ENCODE peak calls at places on chromosomes 1 and 21, in ten cellular contexts. D is aorta; K is left cardiac atrium; H is lung; M is fibroblast of lung; B is mucosa of descending colon; W is uterus; S is trophoblast cell; J is CD4-positive, alpha-beta T cell; V is skeletal muscle cell. Q is an unnamed sample.

GRCh38 chr1:168260393-168260792 is 20.3 kb upstream of the TBX19 start:
- DNase-seq in D (no peak), K (no peak), H (no peak), M (no peak), B (no peak), W (no peak), S (no peak), J (no peak), V (no peak), Q (no peak)

GRCh38 chr1:203289982-203290260 is 15.4 kb upstream of the BTG2 start:
- DNase-seq in D (no peak), K (no peak), H (no peak), M (no peak), B (no peak), W (no peak), S (no peak), J (no peak), V (no peak), Q (no peak)

GRCh38 chr1:115251340-115251748 is 86.7 kb downstream of the NGF start:
- DNase-seq in D (no peak), K (no peak), H (no peak), M (peak), B (no peak), W (no peak), S (no peak), J (no peak), V (no peak), Q (peak)

GRCh38 chr1:214552174-214552608 is 789 bp upstream of the PTPN14 start:
- DNase-seq in D (peak), K (peak), H (peak), M (peak), B (peak), W (peak), S (peak), J (no peak), V (no peak), Q (peak)

GRCh38 chr1:7591565-7591964 is 179.5 kb upstream of the VAMP3 start:
- DNase-seq in D (peak), K (no peak), H (no peak), M (no peak), B (peak), W (no peak), S (no peak), J (no peak), V (no peak), Q (no peak)

GRCh38 chr1:109615879-109616278 is 3.5 kb downstream of the GNAT2 start:
- DNase-seq in D (peak), K (peak), H (no peak), M (no peak), B (no peak), W (no peak), S (peak), J (no peak), V (no peak), Q (no peak)

GRCh38 chr1:160437432-160438319 is 37.3 kb downstream of the VANGL2 start:
- DNase-seq in D (no peak), K (no peak), H (no peak), M (no peak), B (no peak), W (no peak), S (no peak), J (no peak), V (no peak), Q (no peak)

GRCh38 chr1:88683516-88683847 is 591 bp upstream of the PKN2 start:
- DNase-seq in D (peak), K (peak), H (peak), M (peak), B (peak), W (peak), S (no peak), J (peak), V (no peak), Q (no peak)

GRCh38 chr1:165696625-165697100 is 1.7 kb downstream of the ALDH9A1 start:
- DNase-seq in D (no peak), K (no peak), H (peak), M (peak), B (no peak), W (peak), S (peak), J (no peak), V (peak), Q (peak)

GRCh38 chr1:64171797-64172281 is 31.6 kb upstream of the UBE2U start:
- DNase-seq in D (no peak), K (no peak), H (no peak), M (peak), B (no peak), W (no peak), S (peak), J (no peak), V (peak), Q (no peak)

GRCh38 chr1:154974808-154975408 is 427 bp downstream of the CKS1B start:
- DNase-seq in D (peak), K (peak), H (peak), M (peak), B (peak), W (peak), S (peak), J (no peak), V (peak), Q (peak)

GRCh38 chr1:220881918-220882891 is 3.0 kb downstream of the HLX start:
- DNase-seq in D (no peak), K (no peak), H (no peak), M (no peak), B (peak), W (peak), S (peak), J (no peak), V (peak), Q (peak)

GRCh38 chr1:2021550-2021949 is 2.4 kb downstream of the GABRD start:
- DNase-seq in D (no peak), K (no peak), H (no peak), M (no peak), B (no peak), W (no peak), S (no peak), J (no peak), V (no peak), Q (no peak)

GRCh38 chr1:92915547-92915946 is 45.7 kb downstream of the DIPK1A start:
- DNase-seq in D (no peak), K (no peak), H (no peak), M (no peak), B (no peak), W (no peak), S (no peak), J (no peak), V (no peak), Q (no peak)

GRCh38 chr1:184019506-184019905 is 18.0 kb downstream of the COLGALT2 start:
- DNase-seq in D (no peak), K (no peak), H (no peak), M (no peak), B (no peak), W (no peak), S (no peak), J (no peak), V (no peak), Q (no peak)

GRCh38 chr1:236287757-236288619 is 6.2 kb upstream of the ERO1B start:
- DNase-seq in D (no peak), K (no peak), H (no peak), M (no peak), B (no peak), W (peak), S (peak), J (no peak), V (no peak), Q (peak)

GRCh38 chr21:31744162-31744800 is 12.4 kb upstream of the SCAF4 start:
- DNase-seq in D (no peak), K (no peak), H (no peak), M (no peak), B (no peak), W (no peak), S (no peak), J (no peak), V (no peak), Q (no peak)

GRCh38 chr1:199811163-199811562 is 216.3 kb upstream of the NR5A2 start:
- DNase-seq in D (no peak), K (no peak), H (no peak), M (no peak), B (no peak), W (no peak), S (no peak), J (no peak), V (no peak), Q (no peak)

GRCh38 chr1:43938892-43939587 is 5.4 kb downstream of the ARTN start:
- DNase-seq in D (no peak), K (no peak), H (no peak), M (no peak), B (no peak), W (no peak), S (no peak), J (no peak), V (no peak), Q (no peak)

GRCh38 chr1:202009326-202010031 is 908 bp upstream of the ELF3 start:
- DNase-seq in D (peak), K (peak), H (peak), M (peak), B (peak), W (peak), S (peak), J (peak), V (peak), Q (peak)

GRCh38 chr1:212098340-212098739 is 62.8 kb downstream of the DTL start:
- DNase-seq in D (no peak), K (no peak), H (no peak), M (no peak), B (no peak), W (no peak), S (no peak), J (no peak), V (no peak), Q (no peak)

GRCh38 chr1:214378492-214378891 is 97.5 kb downstream of the SMYD2 start:
- DNase-seq in D (no peak), K (no peak), H (no peak), M (peak), B (no peak), W (no peak), S (no peak), J (no peak), V (no peak), Q (no peak)

GRCh38 chr21:21268061-21268471 is 269.9 kb downstream of the NCAM2 start:
- DNase-seq in D (no peak), K (no peak), H (no peak), M (peak), B (no peak), W (no peak), S (no peak), J (no peak), V (no peak), Q (no peak)

GRCh38 chr1:114669562-114670082 is at the start of gene DENND2C:
- DNase-seq in D (no peak), K (no peak), H (no peak), M (no peak), B (no peak), W (no peak), S (no peak), J (no peak), V (no peak), Q (no peak)

GRCh38 chr1:198788561-198789064 is 149.8 kb downstream of the PTPRC start:
- DNase-seq in D (no peak), K (no peak), H (no peak), M (peak), B (no peak), W (no peak), S (peak), J (no peak), V (peak), Q (no peak)

GRCh38 chr1:6059866-6060265 is 14.2 kb downstream of the KCNAB2 start:
- DNase-seq in D (no peak), K (no peak), H (no peak), M (no peak), B (no peak), W (no peak), S (peak), J (no peak), V (no peak), Q (peak)

GRCh38 chr1:196271212-196271947 is 336.9 kb downstream of the KCNT2 start:
- DNase-seq in D (no peak), K (no peak), H (no peak), M (no peak), B (no peak), W (no peak), S (no peak), J (no peak), V (no peak), Q (no peak)

GRCh38 chr1:2777428-2778219 is 23.9 kb downstream of the TTC34 start:
- DNase-seq in D (no peak), K (no peak), H (no peak), M (no peak), B (no peak), W (no peak), S (no peak), J (no peak), V (no peak), Q (no peak)

GRCh38 chr1:32336963-32337675 is 1.1 kb upstream of the MARCKSL1 start:
- DNase-seq in D (peak), K (peak), H (peak), M (peak), B (peak), W (no peak), S (peak), J (no peak), V (no peak), Q (no peak)

GRCh38 chr1:30822966-30823581 is 65.5 kb upstream of the LAPTM5 start:
- DNase-seq in D (no peak), K (no peak), H (no peak), M (peak), B (no peak), W (no peak), S (no peak), J (no peak), V (no peak), Q (no peak)

GRCh38 chr1:212967767-212968166 is 17.4 kb downstream of the VASH2 start:
- DNase-seq in D (no peak), K (no peak), H (no peak), M (peak), B (no peak), W (no peak), S (peak), J (no peak), V (peak), Q (peak)